ENCODE peak calls at places on chromosomes 4 and X, in eight cellular contexts. One of them, this sample, is unnamed.

GRCh38 chr4:85126991-85127591 is 160.6 kb upstream of the WDFY3 start:
- DNase-seq in sigmoid colon: no peak
- DNase-seq in GM12892: no peak
- DNase-seq in upper lobe of left lung: no peak
- DNase-seq in GM12878: no peak
- DNase-seq in H1: no peak
- DNase-seq in K562: no peak
- DNase-seq in endothelial cell of umbilical vein: no peak
- DNase-seq in this sample: no peak

GRCh38 chr4:27357283-27357682 is 496.6 kb downstream of the STIM2 start:
- DNase-seq in GM12878: no peak
- DNase-seq in K562: no peak
- DNase-seq in sigmoid colon: no peak
- DNase-seq in endothelial cell of umbilical vein: no peak
- DNase-seq in H1: no peak
- DNase-seq in upper lobe of left lung: no peak
- DNase-seq in GM12892: no peak
- DNase-seq in this sample: no peak

GRCh38 chr4:120685756-120686278 is 236.7 kb downstream of the PRDM5 start:
- DNase-seq in sigmoid colon: no peak
- DNase-seq in K562: no peak
- DNase-seq in GM12878: no peak
- DNase-seq in endothelial cell of umbilical vein: no peak
- DNase-seq in upper lobe of left lung: no peak
- DNase-seq in GM12892: no peak
- DNase-seq in H1: no peak
- DNase-seq in this sample: no peak

GRCh38 chr4:52376107-52376704 is 282.9 kb downstream of the USP46 start:
- DNase-seq in H1: no peak
- DNase-seq in upper lobe of left lung: no peak
- DNase-seq in GM12878: no peak
- DNase-seq in endothelial cell of umbilical vein: peak
- DNase-seq in sigmoid colon: no peak
- DNase-seq in GM12892: no peak
- DNase-seq in K562: peak
- DNase-seq in this sample: no peak

GRCh38 chrX:5650904-5651303 is 577.8 kb downstream of the NLGN4X start:
- DNase-seq in K562: no peak
- DNase-seq in upper lobe of left lung: no peak
- DNase-seq in H1: no peak
- DNase-seq in sigmoid colon: no peak
- DNase-seq in GM12878: no peak
- DNase-seq in GM12892: no peak
- DNase-seq in endothelial cell of umbilical vein: no peak
- DNase-seq in this sample: no peak

GRCh38 chr4:52964561-52964960 is 102.4 kb downstream of the RASL11B start:
- DNase-seq in GM12892: no peak
- DNase-seq in H1: no peak
- DNase-seq in upper lobe of left lung: no peak
- DNase-seq in K562: no peak
- DNase-seq in GM12878: no peak
- DNase-seq in sigmoid colon: no peak
- DNase-seq in endothelial cell of umbilical vein: no peak
- DNase-seq in this sample: no peak

GRCh38 chr4:44237643-44238042 is 211.0 kb downstream of the KCTD8 start:
- DNase-seq in upper lobe of left lung: no peak
- DNase-seq in sigmoid colon: no peak
- DNase-seq in K562: no peak
- DNase-seq in GM12878: no peak
- DNase-seq in H1: no peak
- DNase-seq in GM12892: no peak
- DNase-seq in endothelial cell of umbilical vein: no peak
- DNase-seq in this sample: no peak

GRCh38 chr4:87219648-87220093 is 747 bp downstream of the KLHL8 start:
- DNase-seq in H1: no peak
- DNase-seq in endothelial cell of umbilical vein: no peak
- DNase-seq in sigmoid colon: peak
- DNase-seq in GM12878: no peak
- DNase-seq in K562: no peak
- DNase-seq in upper lobe of left lung: peak
- DNase-seq in GM12892: no peak
- DNase-seq in this sample: no peak

GRCh38 chr4:189261475-189261874 is 679.2 kb upstream of the FRG1 start:
- DNase-seq in GM12878: no peak
- DNase-seq in endothelial cell of umbilical vein: no peak
- DNase-seq in GM12892: no peak
- DNase-seq in K562: no peak
- DNase-seq in upper lobe of left lung: no peak
- DNase-seq in sigmoid colon: no peak
- DNase-seq in H1: no peak
- DNase-seq in this sample: no peak

DNA sequence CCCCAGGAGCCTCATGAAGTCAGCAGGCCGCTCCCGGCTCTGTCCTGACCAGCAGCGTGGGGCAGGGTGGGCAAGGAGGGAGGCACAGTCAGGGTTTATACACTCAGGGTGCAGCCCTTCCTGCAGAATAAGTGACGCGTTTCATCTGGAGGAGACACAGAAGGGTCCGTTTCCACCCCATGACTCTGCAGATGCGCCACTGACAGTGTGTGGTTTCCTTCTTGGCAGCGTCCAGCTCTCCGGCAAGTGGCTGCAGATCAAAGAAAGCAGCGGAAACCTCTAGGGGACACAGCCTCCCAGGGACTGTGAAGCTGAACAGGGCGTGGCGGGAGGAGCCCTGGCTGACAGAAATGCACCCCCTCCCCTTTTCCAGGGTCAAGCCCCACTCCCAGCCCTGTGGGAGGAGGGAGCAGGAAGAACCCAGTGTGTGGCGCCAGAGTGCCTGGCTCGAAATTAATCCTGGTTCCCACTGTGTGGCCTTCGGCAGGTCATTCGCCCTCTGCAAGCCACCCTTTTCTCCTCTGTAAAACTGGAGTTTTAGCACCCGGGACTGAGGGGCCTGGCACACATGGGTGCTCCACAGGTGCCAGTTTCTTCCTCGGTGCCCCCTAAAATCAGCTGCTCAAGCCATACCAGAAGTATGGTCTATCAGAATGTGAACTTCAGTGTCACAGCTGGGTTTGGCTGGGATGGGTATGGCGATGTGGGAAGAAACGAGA is 17.3 kb upstream of the TBC1D14 start:
- DNase-seq in upper lobe of left lung: peak
- DNase-seq in H1: no peak
- DNase-seq in sigmoid colon: peak
- DNase-seq in endothelial cell of umbilical vein: no peak
- DNase-seq in GM12878: no peak
- DNase-seq in K562: peak
- DNase-seq in GM12892: no peak
- DNase-seq in this sample: no peak
- TF ChIP-seq POLR2A in upper lobe of left lung: no peak
- TF ChIP-seq POLR2A in H1: no peak
- TF ChIP-seq POLR2A in sigmoid colon: no peak
- TF ChIP-seq POLR2A in endothelial cell of umbilical vein: no peak
- TF ChIP-seq POLR2A in GM12878: no peak
- TF ChIP-seq POLR2A in K562: peak
- TF ChIP-seq POLR2A in GM12892: no peak
- TF ChIP-seq POLR2A in this sample: no peak

DNA sequence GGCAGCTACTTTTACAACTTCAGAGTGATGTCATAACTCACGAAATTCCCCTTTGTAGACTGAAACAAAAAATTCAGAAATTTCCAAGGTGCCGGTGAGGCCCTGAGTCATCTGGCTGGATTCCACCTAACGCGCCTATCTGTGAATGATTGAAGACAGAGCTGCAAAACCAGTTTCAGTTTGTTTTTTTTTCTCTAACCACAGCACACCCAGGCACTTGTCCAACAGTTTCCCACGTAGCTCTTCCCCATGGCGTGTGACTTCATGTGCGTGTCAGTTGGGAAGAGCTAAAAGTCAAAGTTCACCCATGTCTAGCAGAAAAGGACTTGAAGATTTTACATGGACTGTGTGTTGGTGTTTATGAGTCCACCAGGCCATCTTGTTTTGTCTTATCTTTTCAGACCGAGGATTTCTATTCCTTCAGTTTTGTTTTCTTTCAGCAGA is 16.3 kb downstream of the TCEANC start:
- DNase-seq in H1: no peak
- DNase-seq in sigmoid colon: peak
- DNase-seq in GM12892: no peak
- DNase-seq in K562: peak
- DNase-seq in GM12878: peak
- DNase-seq in upper lobe of left lung: peak
- DNase-seq in endothelial cell of umbilical vein: peak
- DNase-seq in this sample: peak
- TF ChIP-seq POLR2AphosphoS5 in H1: no peak
- TF ChIP-seq POLR2AphosphoS5 in sigmoid colon: no peak
- TF ChIP-seq POLR2AphosphoS5 in GM12892: no peak
- TF ChIP-seq POLR2AphosphoS5 in K562: no peak
- TF ChIP-seq POLR2AphosphoS5 in GM12878: peak
- TF ChIP-seq POLR2AphosphoS5 in upper lobe of left lung: peak
- TF ChIP-seq POLR2AphosphoS5 in endothelial cell of umbilical vein: no peak
- TF ChIP-seq POLR2AphosphoS5 in this sample: peak

GRCh38 chrX:153953892-153954617 is 9.6 kb upstream of the RENBP start:
- DNase-seq in GM12892: no peak
- DNase-seq in H1: no peak
- DNase-seq in sigmoid colon: no peak
- DNase-seq in K562: no peak
- DNase-seq in upper lobe of left lung: no peak
- DNase-seq in GM12878: no peak
- DNase-seq in endothelial cell of umbilical vein: no peak
- DNase-seq in this sample: no peak

GRCh38 chrX:153952373-153953026 is 8.1 kb upstream of the RENBP start:
- DNase-seq in sigmoid colon: no peak
- DNase-seq in H1: no peak
- DNase-seq in endothelial cell of umbilical vein: no peak
- DNase-seq in K562: no peak
- DNase-seq in upper lobe of left lung: no peak
- DNase-seq in GM12878: no peak
- DNase-seq in GM12892: no peak
- DNase-seq in this sample: no peak

GRCh38 chrX:153954618-153955450 is 10.4 kb upstream of the RENBP start:
- DNase-seq in endothelial cell of umbilical vein: no peak
- DNase-seq in GM12878: no peak
- DNase-seq in upper lobe of left lung: no peak
- DNase-seq in sigmoid colon: no peak
- DNase-seq in GM12892: no peak
- DNase-seq in K562: no peak
- DNase-seq in H1: no peak
- DNase-seq in this sample: no peak

GRCh38 chrX:153951683-153952372 is 7.4 kb upstream of the RENBP start:
- DNase-seq in GM12878: no peak
- DNase-seq in K562: no peak
- DNase-seq in endothelial cell of umbilical vein: no peak
- DNase-seq in sigmoid colon: no peak
- DNase-seq in upper lobe of left lung: no peak
- DNase-seq in GM12892: no peak
- DNase-seq in H1: no peak
- DNase-seq in this sample: no peak

GRCh38 chrX:153953342-153953830 is 8.9 kb upstream of the RENBP start:
- DNase-seq in GM12892: peak
- DNase-seq in sigmoid colon: peak
- DNase-seq in GM12878: no peak
- DNase-seq in H1: peak
- DNase-seq in endothelial cell of umbilical vein: peak
- DNase-seq in K562: peak
- DNase-seq in upper lobe of left lung: peak
- DNase-seq in this sample: no peak
- TF ChIP-seq POLR2A in GM12892: no peak
- TF ChIP-seq POLR2A in sigmoid colon: no peak
- TF ChIP-seq POLR2A in GM12878: peak
- TF ChIP-seq POLR2A in H1: peak
- TF ChIP-seq POLR2A in endothelial cell of umbilical vein: no peak
- TF ChIP-seq POLR2A in K562: peak
- TF ChIP-seq POLR2A in upper lobe of left lung: no peak
- TF ChIP-seq POLR2A in this sample: no peak

GRCh38 chr4:145937990-145938611 is 522 bp downstream of the ZNF827 start:
- DNase-seq in endothelial cell of umbilical vein: peak
- DNase-seq in K562: no peak
- DNase-seq in upper lobe of left lung: no peak
- DNase-seq in sigmoid colon: no peak
- DNase-seq in GM12892: peak
- DNase-seq in H1: peak
- DNase-seq in GM12878: no peak
- DNase-seq in this sample: no peak

GRCh38 chr4:145939241-145939640 is 618 bp upstream of the ZNF827 start:
- DNase-seq in GM12878: no peak
- DNase-seq in endothelial cell of umbilical vein: peak
- DNase-seq in H1: no peak
- DNase-seq in upper lobe of left lung: no peak
- DNase-seq in K562: no peak
- DNase-seq in GM12892: no peak
- DNase-seq in sigmoid colon: no peak
- DNase-seq in this sample: no peak

GRCh38 chr4:145939856-145940255 is 1.2 kb upstream of the ZNF827 start:
- DNase-seq in GM12878: no peak
- DNase-seq in endothelial cell of umbilical vein: peak
- DNase-seq in upper lobe of left lung: no peak
- DNase-seq in H1: no peak
- DNase-seq in GM12892: no peak
- DNase-seq in sigmoid colon: no peak
- DNase-seq in K562: no peak
- DNase-seq in this sample: no peak

GRCh38 chr4:145937021-145937861 is 1.4 kb downstream of the ZNF827 start:
- DNase-seq in GM12878: no peak
- DNase-seq in K562: peak
- DNase-seq in sigmoid colon: peak
- DNase-seq in endothelial cell of umbilical vein: peak
- DNase-seq in H1: peak
- DNase-seq in upper lobe of left lung: peak
- DNase-seq in GM12892: peak
- DNase-seq in this sample: peak

GRCh38 chr4:145938618-145939177 is at the start of gene ZNF827:
- DNase-seq in GM12892: no peak
- DNase-seq in sigmoid colon: peak
- DNase-seq in upper lobe of left lung: peak
- DNase-seq in GM12878: peak
- DNase-seq in H1: peak
- DNase-seq in K562: no peak
- DNase-seq in endothelial cell of umbilical vein: peak
- DNase-seq in this sample: no peak
- TF ChIP-seq POLR2AphosphoS5 in GM12892: peak
- TF ChIP-seq POLR2AphosphoS5 in sigmoid colon: peak
- TF ChIP-seq POLR2AphosphoS5 in upper lobe of left lung: peak
- TF ChIP-seq POLR2AphosphoS5 in GM12878: peak
- TF ChIP-seq POLR2AphosphoS5 in H1: peak
- TF ChIP-seq POLR2AphosphoS5 in K562: no peak
- TF ChIP-seq POLR2AphosphoS5 in endothelial cell of umbilical vein: no peak
- TF ChIP-seq POLR2AphosphoS5 in this sample: no peak

This sample was measured in suprapubic skin.